ENCODE peak calls at places on chromosomes 7 and 10, in seven cellular contexts. One of them, this sample, is unnamed.

GRCh38 chr7:132742152-132742551 is 165.9 kb upstream of the PLXNA4 start:
- DNase-seq in natural killer cell treated with Interleukin-12 subunit alpha and Interleukin-12 subunit beta and Interleukin-15 and Interleukin-18, amount 100 ng/mL, for 72 hours: no peak
- DNase-seq in stimulated activated CD4-positive, alpha-beta T cell treated with anti-CD3 and anti-CD28 coated beads, Interleukin-4, amount 100 ng/mL, for 48 hours: no peak
- DNase-seq in activated naive CD4-positive, alpha-beta T cell treated with anti-CD3 and anti-CD28 coated beads, Interleukin-2, amount 50 U/mL, for 16 hours: no peak
- DNase-seq in SJSA1: no peak
- DNase-seq in astrocyte of the spinal cord: peak
- DNase-seq in SW480: no peak
- DNase-seq in this sample: no peak

GRCh38 chr7:98233241-98234070 is 18.6 kb downstream of the TECPR1 start:
- DNase-seq in natural killer cell treated with Interleukin-12 subunit alpha and Interleukin-12 subunit beta and Interleukin-15 and Interleukin-18, amount 100 ng/mL, for 72 hours: no peak
- DNase-seq in activated naive CD4-positive, alpha-beta T cell treated with anti-CD3 and anti-CD28 coated beads, Interleukin-2, amount 50 U/mL, for 16 hours: no peak
- DNase-seq in SJSA1: no peak
- DNase-seq in astrocyte of the spinal cord: no peak
- DNase-seq in SW480: no peak
- DNase-seq in stimulated activated CD4-positive, alpha-beta T cell treated with anti-CD3 and anti-CD28 coated beads, Interleukin-4, amount 100 ng/mL, for 48 hours: no peak
- DNase-seq in this sample: no peak

GRCh38 chr7:18873674-18874341 is 243.6 kb downstream of the TWIST1 start:
- DNase-seq in stimulated activated CD4-positive, alpha-beta T cell treated with anti-CD3 and anti-CD28 coated beads, Interleukin-4, amount 100 ng/mL, for 48 hours: no peak
- DNase-seq in SJSA1: no peak
- DNase-seq in activated naive CD4-positive, alpha-beta T cell treated with anti-CD3 and anti-CD28 coated beads, Interleukin-2, amount 50 U/mL, for 16 hours: no peak
- DNase-seq in natural killer cell treated with Interleukin-12 subunit alpha and Interleukin-12 subunit beta and Interleukin-15 and Interleukin-18, amount 100 ng/mL, for 72 hours: no peak
- DNase-seq in SW480: no peak
- DNase-seq in astrocyte of the spinal cord: peak
- DNase-seq in this sample: no peak

GRCh38 chr10:22466763-22467334 is 121.6 kb downstream of the SPAG6 start:
- DNase-seq in astrocyte of the spinal cord: no peak
- DNase-seq in activated naive CD4-positive, alpha-beta T cell treated with anti-CD3 and anti-CD28 coated beads, Interleukin-2, amount 50 U/mL, for 16 hours: no peak
- DNase-seq in stimulated activated CD4-positive, alpha-beta T cell treated with anti-CD3 and anti-CD28 coated beads, Interleukin-4, amount 100 ng/mL, for 48 hours: no peak
- DNase-seq in SW480: no peak
- DNase-seq in natural killer cell treated with Interleukin-12 subunit alpha and Interleukin-12 subunit beta and Interleukin-15 and Interleukin-18, amount 100 ng/mL, for 72 hours: no peak
- DNase-seq in SJSA1: peak
- DNase-seq in this sample: no peak

GRCh38 chr7:75559355-75559986 is 67.4 kb downstream of the SPDYE5 start:
- DNase-seq in activated naive CD4-positive, alpha-beta T cell treated with anti-CD3 and anti-CD28 coated beads, Interleukin-2, amount 50 U/mL, for 16 hours: no peak
- DNase-seq in astrocyte of the spinal cord: peak
- DNase-seq in SW480: no peak
- DNase-seq in SJSA1: no peak
- DNase-seq in stimulated activated CD4-positive, alpha-beta T cell treated with anti-CD3 and anti-CD28 coated beads, Interleukin-4, amount 100 ng/mL, for 48 hours: no peak
- DNase-seq in natural killer cell treated with Interleukin-12 subunit alpha and Interleukin-12 subunit beta and Interleukin-15 and Interleukin-18, amount 100 ng/mL, for 72 hours: no peak
- DNase-seq in this sample: no peak

GRCh38 chr7:29864668-29865067 is 58.4 kb downstream of the WIPF3 start:
- DNase-seq in SJSA1: no peak
- DNase-seq in natural killer cell treated with Interleukin-12 subunit alpha and Interleukin-12 subunit beta and Interleukin-15 and Interleukin-18, amount 100 ng/mL, for 72 hours: no peak
- DNase-seq in astrocyte of the spinal cord: no peak
- DNase-seq in activated naive CD4-positive, alpha-beta T cell treated with anti-CD3 and anti-CD28 coated beads, Interleukin-2, amount 50 U/mL, for 16 hours: no peak
- DNase-seq in stimulated activated CD4-positive, alpha-beta T cell treated with anti-CD3 and anti-CD28 coated beads, Interleukin-4, amount 100 ng/mL, for 48 hours: no peak
- DNase-seq in SW480: no peak
- DNase-seq in this sample: no peak

GRCh38 chr10:118997379-118997778 is 32.1 kb upstream of the NANOS1 start:
- DNase-seq in SW480: no peak
- DNase-seq in stimulated activated CD4-positive, alpha-beta T cell treated with anti-CD3 and anti-CD28 coated beads, Interleukin-4, amount 100 ng/mL, for 48 hours: no peak
- DNase-seq in SJSA1: no peak
- DNase-seq in astrocyte of the spinal cord: no peak
- DNase-seq in activated naive CD4-positive, alpha-beta T cell treated with anti-CD3 and anti-CD28 coated beads, Interleukin-2, amount 50 U/mL, for 16 hours: no peak
- DNase-seq in natural killer cell treated with Interleukin-12 subunit alpha and Interleukin-12 subunit beta and Interleukin-15 and Interleukin-18, amount 100 ng/mL, for 72 hours: no peak
- DNase-seq in this sample: no peak

GRCh38 chr10:102630663-102631062 is 13.6 kb upstream of the TRIM8 start:
- DNase-seq in SW480: no peak
- DNase-seq in SJSA1: no peak
- DNase-seq in natural killer cell treated with Interleukin-12 subunit alpha and Interleukin-12 subunit beta and Interleukin-15 and Interleukin-18, amount 100 ng/mL, for 72 hours: no peak
- DNase-seq in stimulated activated CD4-positive, alpha-beta T cell treated with anti-CD3 and anti-CD28 coated beads, Interleukin-4, amount 100 ng/mL, for 48 hours: no peak
- DNase-seq in activated naive CD4-positive, alpha-beta T cell treated with anti-CD3 and anti-CD28 coated beads, Interleukin-2, amount 50 U/mL, for 16 hours: no peak
- DNase-seq in astrocyte of the spinal cord: no peak
- DNase-seq in this sample: no peak

GRCh38 chr7:727104-727805 is at the start of gene PRKAR1B:
- DNase-seq in SW480: peak
- DNase-seq in activated naive CD4-positive, alpha-beta T cell treated with anti-CD3 and anti-CD28 coated beads, Interleukin-2, amount 50 U/mL, for 16 hours: peak
- DNase-seq in stimulated activated CD4-positive, alpha-beta T cell treated with anti-CD3 and anti-CD28 coated beads, Interleukin-4, amount 100 ng/mL, for 48 hours: peak
- DNase-seq in natural killer cell treated with Interleukin-12 subunit alpha and Interleukin-12 subunit beta and Interleukin-15 and Interleukin-18, amount 100 ng/mL, for 72 hours: no peak
- DNase-seq in SJSA1: no peak
- DNase-seq in astrocyte of the spinal cord: no peak
- DNase-seq in this sample: no peak

GRCh38 chr7:102433319-102434038 is at the start of gene ORAI2:
- DNase-seq in SJSA1: peak
- DNase-seq in stimulated activated CD4-positive, alpha-beta T cell treated with anti-CD3 and anti-CD28 coated beads, Interleukin-4, amount 100 ng/mL, for 48 hours: peak
- DNase-seq in natural killer cell treated with Interleukin-12 subunit alpha and Interleukin-12 subunit beta and Interleukin-15 and Interleukin-18, amount 100 ng/mL, for 72 hours: peak
- DNase-seq in activated naive CD4-positive, alpha-beta T cell treated with anti-CD3 and anti-CD28 coated beads, Interleukin-2, amount 50 U/mL, for 16 hours: peak
- DNase-seq in SW480: peak
- DNase-seq in astrocyte of the spinal cord: peak
- DNase-seq in this sample: peak

GRCh38 chr7:6436385-6436685 is 11.4 kb downstream of the DAGLB start:
- DNase-seq in SJSA1: no peak
- DNase-seq in natural killer cell treated with Interleukin-12 subunit alpha and Interleukin-12 subunit beta and Interleukin-15 and Interleukin-18, amount 100 ng/mL, for 72 hours: no peak
- DNase-seq in activated naive CD4-positive, alpha-beta T cell treated with anti-CD3 and anti-CD28 coated beads, Interleukin-2, amount 50 U/mL, for 16 hours: no peak
- DNase-seq in stimulated activated CD4-positive, alpha-beta T cell treated with anti-CD3 and anti-CD28 coated beads, Interleukin-4, amount 100 ng/mL, for 48 hours: peak
- DNase-seq in SW480: no peak
- DNase-seq in astrocyte of the spinal cord: no peak
- DNase-seq in this sample: no peak

GRCh38 chr7:95527033-95527775 is 41.5 kb downstream of the ASB4 start:
- DNase-seq in activated naive CD4-positive, alpha-beta T cell treated with anti-CD3 and anti-CD28 coated beads, Interleukin-2, amount 50 U/mL, for 16 hours: no peak
- DNase-seq in SW480: peak
- DNase-seq in astrocyte of the spinal cord: peak
- DNase-seq in SJSA1: peak
- DNase-seq in stimulated activated CD4-positive, alpha-beta T cell treated with anti-CD3 and anti-CD28 coated beads, Interleukin-4, amount 100 ng/mL, for 48 hours: no peak
- DNase-seq in natural killer cell treated with Interleukin-12 subunit alpha and Interleukin-12 subunit beta and Interleukin-15 and Interleukin-18, amount 100 ng/mL, for 72 hours: no peak
- DNase-seq in this sample: no peak

GRCh38 chr7:23230586-23231195 is 15.9 kb upstream of the GPNMB start:
- DNase-seq in SJSA1: no peak
- DNase-seq in stimulated activated CD4-positive, alpha-beta T cell treated with anti-CD3 and anti-CD28 coated beads, Interleukin-4, amount 100 ng/mL, for 48 hours: no peak
- DNase-seq in activated naive CD4-positive, alpha-beta T cell treated with anti-CD3 and anti-CD28 coated beads, Interleukin-2, amount 50 U/mL, for 16 hours: no peak
- DNase-seq in natural killer cell treated with Interleukin-12 subunit alpha and Interleukin-12 subunit beta and Interleukin-15 and Interleukin-18, amount 100 ng/mL, for 72 hours: no peak
- DNase-seq in astrocyte of the spinal cord: no peak
- DNase-seq in SW480: no peak
- DNase-seq in this sample: no peak

GRCh38 chr10:116210588-116211346 is 62.2 kb downstream of the GFRA1 start:
- DNase-seq in SW480: no peak
- DNase-seq in natural killer cell treated with Interleukin-12 subunit alpha and Interleukin-12 subunit beta and Interleukin-15 and Interleukin-18, amount 100 ng/mL, for 72 hours: no peak
- DNase-seq in activated naive CD4-positive, alpha-beta T cell treated with anti-CD3 and anti-CD28 coated beads, Interleukin-2, amount 50 U/mL, for 16 hours: no peak
- DNase-seq in stimulated activated CD4-positive, alpha-beta T cell treated with anti-CD3 and anti-CD28 coated beads, Interleukin-4, amount 100 ng/mL, for 48 hours: no peak
- DNase-seq in SJSA1: peak
- DNase-seq in astrocyte of the spinal cord: no peak
- DNase-seq in this sample: no peak

GRCh38 chr10:26031300-26031699 is 97.3 kb downstream of the MYO3A start:
- DNase-seq in stimulated activated CD4-positive, alpha-beta T cell treated with anti-CD3 and anti-CD28 coated beads, Interleukin-4, amount 100 ng/mL, for 48 hours: no peak
- DNase-seq in natural killer cell treated with Interleukin-12 subunit alpha and Interleukin-12 subunit beta and Interleukin-15 and Interleukin-18, amount 100 ng/mL, for 72 hours: no peak
- DNase-seq in SW480: no peak
- DNase-seq in SJSA1: no peak
- DNase-seq in astrocyte of the spinal cord: no peak
- DNase-seq in activated naive CD4-positive, alpha-beta T cell treated with anti-CD3 and anti-CD28 coated beads, Interleukin-2, amount 50 U/mL, for 16 hours: no peak
- DNase-seq in this sample: no peak

This sample was measured in amniotic stem cell.